ENCODE peak calls at places on chromosomes 7 and 10, in five cellular contexts. I, X, A, H and W are unnamed samples.

GRCh38 chr7:15686209-15686956 is at the start of gene MEOX2:
- DNase-seq in I (no peak), X (peak; percentile 41), A (no peak), H (peak; percentile 20), W (no peak)

GRCh38 chr7:37440738-37441404 is 7.8 kb downstream of the ELMO1 start:
- DNase-seq in I (no peak), X (no peak), A (no peak), H (no peak), W (no peak)

GRCh38 chr7:107622429-107622828 is 38.2 kb upstream of the SLC26A4 start:
- DNase-seq in I (no peak), X (no peak), A (no peak), H (peak; percentile 25), W (no peak)

GRCh38 chr7:109003742-109004141 is 434.1 kb downstream of the DNAJB9 start:
- DNase-seq in I (no peak), X (no peak), A (no peak), H (no peak), W (no peak)

GRCh38 chr10:132532784-132533560 is 4.6 kb upstream of the INPP5A start:
- DNase-seq in I (no peak), X (no peak), A (no peak), H (peak; percentile 95), W (no peak)

GRCh38 chr7:142012825-142013506 is 17.3 kb downstream of the MGAM start:
- DNase-seq in I (peak; percentile 16), X (no peak), A (no peak), H (peak; percentile 28), W (no peak)

GRCh38 chr10:95500649-95501048 is 60.5 kb downstream of the SORBS1 start:
- DNase-seq in I (no peak), X (no peak), A (no peak), H (no peak), W (no peak)

GRCh38 chr7:47461161-47461560 is 120.8 kb downstream of the TNS3 start:
- DNase-seq in I (no peak), X (no peak), A (no peak), H (peak; percentile 90), W (no peak)

GRCh38 chr7:48429117-48429516 is 257.9 kb downstream of the ABCA13 start:
- DNase-seq in I (no peak), X (no peak), A (no peak), H (no peak), W (no peak)

GRCh38 chr7:69597278-69598076 is 798 bp upstream of the AUTS2 start:
- DNase-seq in I (peak; percentile 42), X (peak; percentile 49), A (no peak), H (no peak), W (no peak)

GRCh38 chr7:94056796-94057207 is 52.6 kb upstream of the BET1 start:
- DNase-seq in I (no peak), X (no peak), A (no peak), H (peak; percentile 94), W (no peak)

GRCh38 chr10:122632031-122632430 is 67.6 kb downstream of the C10orf120 start:
- DNase-seq in I (no peak), X (no peak), A (peak; percentile 25), H (no peak), W (no peak)

GRCh38 chr7:55028011-55028410 is 9.2 kb downstream of the EGFR start:
- DNase-seq in I (peak; percentile 26), X (no peak), A (no peak), H (no peak), W (no peak)